ENCODE peak calls at places on chromosome 4, in seven cellular contexts. G is natural killer cell; K is activated CD4-positive, alpha-beta T cell treated with anti-CD3 and anti-CD28 coated beads for 36 hours; Y is A549; O is upper lobe of left lung; U is activated CD8-positive, alpha-beta T cell treated with anti-CD3 and anti-CD28 coated beads, Interleukin-2, amount 10 ng/mL, durations not matched to agents 7 days and 5 days; V is mucosa of descending colon. M is an unnamed sample.

GRCh38 chr4:73446336-73446938 is 10.4 kb downstream of the AFP start:
- ATAC-seq in G (peak), V (peak), O (peak), U (peak), K (peak), Y (peak), M (peak)

GRCh38 chr4:158238574-158238973 is 28.3 kb downstream of the TMEM144 start:
- ATAC-seq in O (no peak), K (no peak), U (no peak), G (no peak), Y (no peak), V (no peak), M (no peak)

GRCh38 chr4:149964001-149964400 is 114.2 kb upstream of the DCLK2 start:
- ATAC-seq in U (no peak), O (no peak), V (peak), K (no peak), Y (no peak), G (no peak), M (no peak)

GRCh38 chr4:56744030-56744429 is 62.9 kb upstream of the HOPX start:
- ATAC-seq in U (no peak), G (no peak), O (no peak), K (peak), Y (no peak), V (peak), M (no peak)

GRCh38 chr4:73127839-73128448 is 58.4 kb upstream of the COX18 start:
- ATAC-seq in G (no peak), K (peak), O (no peak), U (peak), Y (peak), V (peak), M (no peak)

GRCh38 chr4:147755567-147756295 is 23.8 kb downstream of the ARHGAP10 start:
- ATAC-seq in V (peak), Y (no peak), K (no peak), G (no peak), O (peak), U (no peak), M (no peak)

GRCh38 chr4:169975837-169976796 is 50.1 kb downstream of the MFAP3L start:
- ATAC-seq in G (no peak), Y (no peak), O (no peak), K (peak), V (peak), U (no peak), M (no peak)

GRCh38 chr4:114601304-114602052 is 2.9 kb downstream of the UGT8 start:
- ATAC-seq in K (no peak), U (no peak), O (no peak), Y (no peak), V (no peak), G (no peak), M (peak)

GRCh38 chr4:145148980-145149379 is 31.4 kb downstream of the OTUD4 start:
- ATAC-seq in G (no peak), K (peak), V (no peak), U (no peak), O (no peak), Y (no peak), M (no peak)

GRCh38 chr4:75698162-75698962 is 25.2 kb upstream of the G3BP2 start:
- ATAC-seq in K (peak), V (peak), U (peak), G (peak), Y (no peak), O (peak), M (peak)

GRCh38 chr4:56160631-56161030 is 211.9 kb downstream of the CEP135 start:
- ATAC-seq in O (no peak), G (no peak), Y (no peak), V (peak), K (no peak), U (no peak), M (no peak)

GRCh38 chr4:65510976-65511375 is 159.3 kb downstream of the EPHA5 start:
- ATAC-seq in V (no peak), K (no peak), G (no peak), Y (no peak), U (no peak), O (no peak), M (no peak)

GRCh38 chr4:23202712-23203247 is 510.0 kb downstream of the GBA3 start:
- ATAC-seq in Y (no peak), U (no peak), V (peak), O (no peak), K (no peak), G (no peak), M (no peak)

GRCh38 chr4:185925910-185926360 is 113.9 kb upstream of the SORBS2 start:
- ATAC-seq in K (no peak), O (peak), V (no peak), U (no peak), Y (no peak), G (no peak), M (no peak)

GRCh38 chr4:111648056-111648455 is 497.2 kb upstream of the FAM241A start:
- ATAC-seq in U (no peak), K (no peak), G (no peak), O (no peak), V (no peak), Y (no peak), M (no peak)

GRCh38 chr4:7166981-7167700 is 25.2 kb upstream of the SORCS2 start:
- ATAC-seq in Y (no peak), V (peak), K (no peak), U (no peak), O (no peak), G (no peak), M (no peak)

GRCh38 chr4:33111106-33111505 is 2390.9 kb downstream of the PCDH7 start:
- ATAC-seq in Y (no peak), K (no peak), V (no peak), G (no peak), O (no peak), U (no peak), M (no peak)

GRCh38 chr4:139329665-139330200 is 27.5 kb upstream of the NDUFC1 start:
- ATAC-seq in K (no peak), U (no peak), O (no peak), G (no peak), V (no peak), Y (no peak), M (no peak)

GRCh38 chr4:74659576-74660411 is 134.5 kb downstream of the BTC start:
- ATAC-seq in O (peak), V (peak), U (no peak), Y (peak), K (peak), G (no peak), M (no peak)